ENCODE peak calls at places on chromosomes 12 and 14, in four cellular contexts. One of them, this sample, is unnamed.

GRCh38 chr14:52961060-52961639 is 10.3 kb upstream of the FERMT2 start:
- DNase-seq in activated naive CD4-positive, alpha-beta T cell treated with Interleukin-2 at 50 U/mL for 16 hours: peak
- DNase-seq in amniotic stem cell: no peak
- DNase-seq in activated CD4-positive, alpha-beta T cell treated with anti-CD3 and anti-CD28 coated beads, Interleukin-2, amount 10 ng/mL, durations not matched to agents 7 days and 5 days: peak
- DNase-seq in this sample: no peak

GRCh38 chr14:45811155-45811554 is 558.2 kb upstream of the MIS18BP1 start:
- DNase-seq in activated naive CD4-positive, alpha-beta T cell treated with Interleukin-2 at 50 U/mL for 16 hours: no peak
- DNase-seq in amniotic stem cell: no peak
- DNase-seq in activated CD4-positive, alpha-beta T cell treated with anti-CD3 and anti-CD28 coated beads, Interleukin-2, amount 10 ng/mL, durations not matched to agents 7 days and 5 days: no peak
- DNase-seq in this sample: no peak

GRCh38 chr14:83988274-83988673 is 1541.7 kb upstream of the FLRT2 start:
- DNase-seq in activated naive CD4-positive, alpha-beta T cell treated with Interleukin-2 at 50 U/mL for 16 hours: no peak
- DNase-seq in amniotic stem cell: no peak
- DNase-seq in activated CD4-positive, alpha-beta T cell treated with anti-CD3 and anti-CD28 coated beads, Interleukin-2, amount 10 ng/mL, durations not matched to agents 7 days and 5 days: no peak
- DNase-seq in this sample: no peak

GRCh38 chr14:55180434-55180833 is 11.0 kb downstream of the DLGAP5 start:
- DNase-seq in activated naive CD4-positive, alpha-beta T cell treated with Interleukin-2 at 50 U/mL for 16 hours: no peak
- DNase-seq in amniotic stem cell: no peak
- DNase-seq in activated CD4-positive, alpha-beta T cell treated with anti-CD3 and anti-CD28 coated beads, Interleukin-2, amount 10 ng/mL, durations not matched to agents 7 days and 5 days: no peak
- DNase-seq in this sample: peak

GRCh38 chr12:51820721-51821422 is 27.6 kb downstream of the FIGNL2 start:
- DNase-seq in activated naive CD4-positive, alpha-beta T cell treated with Interleukin-2 at 50 U/mL for 16 hours: peak
- DNase-seq in amniotic stem cell: no peak
- DNase-seq in activated CD4-positive, alpha-beta T cell treated with anti-CD3 and anti-CD28 coated beads, Interleukin-2, amount 10 ng/mL, durations not matched to agents 7 days and 5 days: peak
- DNase-seq in this sample: no peak

GRCh38 chr14:103741876-103742275 is 26.3 kb downstream of the ZFYVE21 start:
- DNase-seq in activated naive CD4-positive, alpha-beta T cell treated with Interleukin-2 at 50 U/mL for 16 hours: no peak
- DNase-seq in amniotic stem cell: no peak
- DNase-seq in activated CD4-positive, alpha-beta T cell treated with anti-CD3 and anti-CD28 coated beads, Interleukin-2, amount 10 ng/mL, durations not matched to agents 7 days and 5 days: no peak
- DNase-seq in this sample: no peak

GRCh38 chr14:67497216-67497615 is 8.7 kb upstream of the TMEM229B start:
- DNase-seq in activated naive CD4-positive, alpha-beta T cell treated with Interleukin-2 at 50 U/mL for 16 hours: no peak
- DNase-seq in amniotic stem cell: no peak
- DNase-seq in activated CD4-positive, alpha-beta T cell treated with anti-CD3 and anti-CD28 coated beads, Interleukin-2, amount 10 ng/mL, durations not matched to agents 7 days and 5 days: no peak
- DNase-seq in this sample: no peak

GRCh38 chr12:54131641-54132280 is 57.0 kb downstream of the SMUG1 start:
- DNase-seq in activated naive CD4-positive, alpha-beta T cell treated with Interleukin-2 at 50 U/mL for 16 hours: no peak
- DNase-seq in amniotic stem cell: no peak
- DNase-seq in activated CD4-positive, alpha-beta T cell treated with anti-CD3 and anti-CD28 coated beads, Interleukin-2, amount 10 ng/mL, durations not matched to agents 7 days and 5 days: no peak
- DNase-seq in this sample: no peak

GRCh38 chr12:127125607-127126259 is 1141.2 kb upstream of the TMEM132C start:
- DNase-seq in activated naive CD4-positive, alpha-beta T cell treated with Interleukin-2 at 50 U/mL for 16 hours: peak
- DNase-seq in amniotic stem cell: peak
- DNase-seq in activated CD4-positive, alpha-beta T cell treated with anti-CD3 and anti-CD28 coated beads, Interleukin-2, amount 10 ng/mL, durations not matched to agents 7 days and 5 days: peak
- DNase-seq in this sample: peak

GRCh38 chr14:67464377-67464776 is 24.1 kb downstream of the TMEM229B start:
- DNase-seq in activated naive CD4-positive, alpha-beta T cell treated with Interleukin-2 at 50 U/mL for 16 hours: no peak
- DNase-seq in amniotic stem cell: no peak
- DNase-seq in activated CD4-positive, alpha-beta T cell treated with anti-CD3 and anti-CD28 coated beads, Interleukin-2, amount 10 ng/mL, durations not matched to agents 7 days and 5 days: peak
- DNase-seq in this sample: no peak

GRCh38 chr14:63896278-63896720 is 43.5 kb downstream of the SYNE2 start:
- DNase-seq in activated naive CD4-positive, alpha-beta T cell treated with Interleukin-2 at 50 U/mL for 16 hours: no peak
- DNase-seq in amniotic stem cell: no peak
- DNase-seq in activated CD4-positive, alpha-beta T cell treated with anti-CD3 and anti-CD28 coated beads, Interleukin-2, amount 10 ng/mL, durations not matched to agents 7 days and 5 days: no peak
- DNase-seq in this sample: peak

GRCh38 chr12:125650587-125650986 is 585.4 kb downstream of the AACS start:
- DNase-seq in activated naive CD4-positive, alpha-beta T cell treated with Interleukin-2 at 50 U/mL for 16 hours: no peak
- DNase-seq in amniotic stem cell: no peak
- DNase-seq in activated CD4-positive, alpha-beta T cell treated with anti-CD3 and anti-CD28 coated beads, Interleukin-2, amount 10 ng/mL, durations not matched to agents 7 days and 5 days: no peak
- DNase-seq in this sample: no peak